ENCODE peak calls at places on chromosomes 7 and 10, in eight cellular contexts. K, I, E, W, U, B, Q and Y are unnamed samples.

GRCh38 chr7:130180571-130180971 is 24.6 kb downstream of the TMEM209 start:
- DNase-seq in U (no peak), W (no peak), I (no peak), B (no peak), K (no peak), E (no peak), Q (peak), Y (no peak)

GRCh38 chr7:104652434-104652833 is 324.0 kb downstream of the LHFPL3 start:
- DNase-seq in B (no peak), Q (no peak), W (no peak), U (no peak), K (no peak), I (no peak), E (peak), Y (no peak)

GRCh38 chr10:121662945-121663917 is 65.0 kb upstream of the FGFR2 start:
- DNase-seq in E (peak), I (peak), U (no peak), K (peak), Q (peak), B (no peak), W (no peak), Y (peak)

GRCh38 chr7:27435461-27435860 is 192.9 kb downstream of the EVX1 start:
- DNase-seq in I (no peak), Q (peak), B (no peak), K (no peak), W (no peak), U (no peak), E (peak), Y (no peak)

GRCh38 chr7:42831051-42831952 is 80.6 kb downstream of the C7orf25 start:
- DNase-seq in B (peak), K (peak), W (no peak), U (peak), I (peak), Q (peak), E (peak), Y (peak)

GRCh38 chr10:4543943-4544540 is 282.0 kb upstream of the AKR1E2 start:
- DNase-seq in B (no peak), I (no peak), Q (no peak), U (no peak), E (no peak), W (no peak), K (no peak), Y (no peak)

GRCh38 chr7:83162402-83163256 is at the start of gene PCLO:
- DNase-seq in W (peak), U (peak), E (peak), Q (peak), B (peak), I (peak), K (peak), Y (no peak)

GRCh38 chr7:142616121-142616643 is 133.1 kb upstream of the PRSS1 start:
- DNase-seq in W (no peak), U (no peak), B (no peak), K (no peak), Q (no peak), E (no peak), I (no peak), Y (no peak)

GRCh38 chr7:20797174-20798080 is 10.7 kb upstream of the SP8 start:
- DNase-seq in Q (no peak), W (no peak), B (peak), E (peak), U (no peak), I (no peak), K (peak), Y (peak)

GRCh38 chr10:55144001-55144400 is 343.0 kb upstream of the PCDH15 start:
- DNase-seq in E (no peak), I (no peak), U (no peak), Q (no peak), W (no peak), K (no peak), B (no peak), Y (no peak)

GRCh38 chr10:133439517-133440461 is 14.0 kb upstream of the SCART1 start:
- DNase-seq in U (no peak), B (no peak), E (no peak), Q (no peak), W (no peak), I (no peak), K (no peak), Y (no peak)

GRCh38 chr10:5014936-5015335 is 11.3 kb upstream of the AKR1C2 start:
- DNase-seq in B (peak), K (no peak), Q (peak), U (no peak), E (peak), W (no peak), I (no peak), Y (no peak)

GRCh38 chr7:132836746-132837145 is 245.1 kb downstream of the CHCHD3 start:
- DNase-seq in B (no peak), W (no peak), E (no peak), K (no peak), Q (peak), U (no peak), I (no peak), Y (peak)

GRCh38 chr7:47491637-47492036 is 90.3 kb downstream of the TNS3 start:
- DNase-seq in E (no peak), B (no peak), I (no peak), U (no peak), K (no peak), W (no peak), Q (no peak), Y (no peak)

GRCh38 chr7:148772297-148773089 is 73.8 kb downstream of the CUL1 start:
- DNase-seq in I (no peak), W (peak), B (no peak), K (no peak), Q (peak), U (peak), E (peak), Y (peak)

GRCh38 chr7:47581442-47581820 is 480 bp downstream of the TNS3 start:
- DNase-seq in E (peak), I (no peak), B (no peak), K (peak), W (no peak), Q (no peak), U (no peak), Y (no peak)

GRCh38 chr10:16777473-16778370 is 39.5 kb downstream of the RSU1 start:
- DNase-seq in K (peak), W (peak), U (no peak), Q (peak), E (peak), I (peak), B (peak), Y (peak)

GRCh38 chr7:80307251-80307856 is 172.7 kb downstream of the GNAI1 start:
- DNase-seq in E (no peak), K (no peak), Q (peak), U (no peak), B (no peak), W (peak), I (no peak), Y (peak)

GRCh38 chr7:37354661-37355131 is 94.0 kb downstream of the ELMO1 start:
- DNase-seq in W (no peak), U (no peak), Q (peak), E (peak), K (peak), I (no peak), B (no peak), Y (no peak)

GRCh38 chr10:102230861-102231356 is 4.8 kb downstream of the ELOVL3 start:
- DNase-seq in I (no peak), Q (no peak), U (no peak), B (peak), E (peak), W (no peak), K (peak), Y (no peak)

GRCh38 chr10:32189400-32190084 is 133.3 kb upstream of the KIF5B start:
- DNase-seq in Q (peak), B (no peak), I (no peak), E (peak), U (peak), K (peak), W (no peak), Y (peak)

GRCh38 chr10:123665371-123666286 is 526 bp upstream of the GPR26 start:
- DNase-seq in U (no peak), Q (no peak), K (no peak), B (no peak), E (no peak), I (no peak), W (no peak), Y (no peak)

GRCh38 chr7:29805031-29805430 is 1.3 kb upstream of the WIPF3 start:
- DNase-seq in W (no peak), Q (no peak), B (no peak), I (no peak), U (no peak), E (no peak), K (no peak), Y (no peak)

GRCh38 chr7:6246257-6246917 is 26.0 kb downstream of the CYTH3 start:
- DNase-seq in B (no peak), U (no peak), K (no peak), E (no peak), Q (peak), W (no peak), I (no peak), Y (no peak)

GRCh38 chr7:48171190-48171589 is at the start of gene ABCA13:
- DNase-seq in K (no peak), Q (peak), E (no peak), B (no peak), U (no peak), W (no peak), I (no peak), Y (no peak)

GRCh38 chr7:134873253-134873652 is 93.8 kb downstream of the CALD1 start:
- DNase-seq in B (no peak), I (no peak), K (no peak), U (no peak), W (no peak), Q (no peak), E (no peak), Y (no peak)

GRCh38 chr10:13376297-13376696 is 28.2 kb upstream of the SEPHS1 start:
- DNase-seq in U (no peak), W (no peak), E (no peak), K (no peak), Q (no peak), B (no peak), I (no peak), Y (no peak)

GRCh38 chr10:132175907-132176581 is 10.7 kb upstream of the DPYSL4 start:
- DNase-seq in Q (no peak), U (no peak), W (no peak), E (no peak), K (no peak), I (no peak), B (peak), Y (no peak)

GRCh38 chr10:50063100-50063499 is 4.7 kb upstream of the WASHC2A start:
- DNase-seq in B (no peak), I (no peak), W (no peak), K (peak), U (no peak), Q (no peak), E (no peak), Y (no peak)

GRCh38 chr10:104259456-104259855 is 4.8 kb downstream of the GSTO1 start:
- DNase-seq in E (no peak), U (no peak), W (no peak), Q (no peak), I (no peak), K (no peak), B (no peak), Y (no peak)

GRCh38 chr7:137545059-137545730 is 201.7 kb upstream of the PTN start:
- DNase-seq in Q (no peak), E (no peak), I (no peak), W (no peak), B (no peak), U (no peak), K (no peak), Y (no peak)

GRCh38 chr7:31020652-31021051 is 31.5 kb upstream of the ADCYAP1R1 start:
- DNase-seq in E (peak), U (no peak), K (no peak), I (peak), Q (no peak), B (no peak), W (no peak), Y (no peak)